ENCODE peak calls at places on chromosome 21, in four cellular contexts. One of them, this sample, is unnamed.

GRCh38 chr21:39373634-39374033 is 24.7 kb upstream of the HMGN1 start:
- DNase-seq in H1: no peak
- DNase-seq in A549: no peak
- DNase-seq in K562: peak; percentile 29
- DNase-seq in this sample: peak; percentile 62

GRCh38 chr21:32940079-32941014 is 85.4 kb upstream of the OLIG2 start:
- DNase-seq in H1: no peak
- DNase-seq in A549: peak; percentile 7
- DNase-seq in K562: peak; percentile 75
- DNase-seq in this sample: peak; percentile 39

GRCh38 chr21:37555672-37556261 is 189.2 kb downstream of the DYRK1A start:
- DNase-seq in H1: no peak
- DNase-seq in K562: peak; percentile 45
- DNase-seq in A549: no peak
- DNase-seq in this sample: no peak

GRCh38 chr21:16075594-16076282 is 346.0 kb downstream of the USP25 start:
- DNase-seq in K562: no peak
- DNase-seq in H1: no peak
- DNase-seq in A549: no peak
- DNase-seq in this sample: no peak

GRCh38 chr21:33067457-33067856 is 2.5 kb upstream of the OLIG1 start:
- DNase-seq in H1: no peak
- DNase-seq in K562: no peak
- DNase-seq in A549: no peak
- DNase-seq in this sample: no peak

GRCh38 chr21:28791595-28792282 is 200.9 kb downstream of the LTN1 start:
- DNase-seq in K562: no peak
- DNase-seq in H1: no peak
- DNase-seq in A549: no peak
- DNase-seq in this sample: no peak

GRCh38 chr21:33801424-33802405 is 113.9 kb downstream of the ATP5PO start:
- DNase-seq in H1: no peak
- DNase-seq in K562: no peak
- DNase-seq in A549: peak; percentile 14
- DNase-seq in this sample: peak; percentile 1

GRCh38 chr21:25562660-25563059 is 44.6 kb downstream of the MRPL39 start:
- DNase-seq in K562: no peak
- DNase-seq in A549: no peak
- DNase-seq in H1: no peak
- DNase-seq in this sample: no peak

GRCh38 chr21:15309022-15309590 is 244.3 kb upstream of the NRIP1 start:
- DNase-seq in K562: no peak
- DNase-seq in A549: no peak
- DNase-seq in H1: no peak
- DNase-seq in this sample: no peak

GRCh38 chr21:32413697-32414578 is 1.4 kb downstream of the EVA1C start:
- DNase-seq in K562: no peak
- DNase-seq in A549: no peak
- DNase-seq in H1: no peak
- DNase-seq in this sample: no peak

GRCh38 chr21:26099610-26100219 is 70.9 kb downstream of the APP start:
- DNase-seq in K562: no peak
- DNase-seq in H1: no peak
- DNase-seq in A549: no peak
- DNase-seq in this sample: no peak

GRCh38 chr21:36854391-36854790 is 112.1 kb downstream of the HLCS start:
- DNase-seq in A549: peak; percentile 22
- DNase-seq in H1: peak; percentile 81
- DNase-seq in K562: peak; percentile 79
- DNase-seq in this sample: peak; percentile 52

GRCh38 chr21:16377857-16378256 is 648.1 kb downstream of the USP25 start:
- DNase-seq in A549: no peak
- DNase-seq in H1: no peak
- DNase-seq in K562: no peak
- DNase-seq in this sample: no peak

GRCh38 chr21:15062566-15062965 is 2.2 kb downstream of the NRIP1 start:
- DNase-seq in H1: no peak
- DNase-seq in A549: no peak
- DNase-seq in K562: peak; percentile 15
- DNase-seq in this sample: no peak

GRCh38 chr21:37509802-37510393 is 143.3 kb downstream of the DYRK1A start:
- DNase-seq in H1: no peak
- DNase-seq in K562: no peak
- DNase-seq in A549: no peak
- DNase-seq in this sample: no peak

GRCh38 chr21:34100789-34101188 is 27.4 kb downstream of the MRPS6 start:
- DNase-seq in H1: no peak
- DNase-seq in A549: no peak
- DNase-seq in K562: no peak
- DNase-seq in this sample: no peak

GRCh38 chr21:14901482-14901958 is 163.3 kb downstream of the NRIP1 start:
- DNase-seq in H1: no peak
- DNase-seq in K562: no peak
- DNase-seq in A549: no peak
- DNase-seq in this sample: no peak

GRCh38 chr21:37558676-37559204 is 192.2 kb downstream of the DYRK1A start:
- DNase-seq in K562: no peak
- DNase-seq in H1: no peak
- DNase-seq in A549: no peak
- DNase-seq in this sample: no peak

GRCh38 chr21:16199539-16199938 is 469.8 kb downstream of the USP25 start:
- DNase-seq in K562: no peak
- DNase-seq in H1: no peak
- DNase-seq in A549: no peak
- DNase-seq in this sample: no peak

GRCh38 chr21:37557261-37557950 is 190.8 kb downstream of the DYRK1A start:
- DNase-seq in H1: no peak
- DNase-seq in A549: no peak
- DNase-seq in K562: no peak
- DNase-seq in this sample: peak; percentile 28

GRCh38 chr21:41032536-41032935 is 135.4 kb upstream of the BACE2 start:
- DNase-seq in A549: no peak
- DNase-seq in H1: no peak
- DNase-seq in K562: no peak
- DNase-seq in this sample: no peak

GRCh38 chr21:39124852-39125251 is 58.4 kb downstream of the PSMG1 start:
- DNase-seq in A549: no peak
- DNase-seq in H1: no peak
- DNase-seq in K562: no peak
- DNase-seq in this sample: no peak

GRCh38 chr21:39564200-39564599 is 48.5 kb upstream of the B3GALT5 start:
- DNase-seq in K562: no peak
- DNase-seq in H1: no peak
- DNase-seq in A549: no peak
- DNase-seq in this sample: no peak

GRCh38 chr21:27581168-27581567 is 614.3 kb upstream of the ADAMTS5 start:
- DNase-seq in K562: no peak
- DNase-seq in A549: no peak
- DNase-seq in H1: no peak
- DNase-seq in this sample: no peak

GRCh38 chr21:38769253-38769780 is 36.4 kb upstream of the ETS2 start:
- DNase-seq in K562: no peak
- DNase-seq in A549: no peak
- DNase-seq in H1: no peak
- DNase-seq in this sample: no peak

GRCh38 chr21:45467221-45467779 is 62.3 kb downstream of the COL18A1 start:
- DNase-seq in K562: no peak
- DNase-seq in A549: no peak
- DNase-seq in H1: no peak
- DNase-seq in this sample: no peak
- TF ChIP-seq JUN in K562: no peak
- TF ChIP-seq JUN in A549: no peak
- TF ChIP-seq JUN in H1: no peak
- TF ChIP-seq JUN in this sample: no peak

GRCh38 chr21:45304945-45305344 is 17.2 kb upstream of the POFUT2 start:
- DNase-seq in A549: no peak
- DNase-seq in H1: no peak
- DNase-seq in K562: no peak
- DNase-seq in this sample: no peak

GRCh38 chr21:45306453-45306831 is 18.7 kb upstream of the POFUT2 start:
- DNase-seq in K562: no peak
- DNase-seq in H1: no peak
- DNase-seq in A549: no peak
- DNase-seq in this sample: no peak

GRCh38 chr21:45308211-45309068 is 20.7 kb upstream of the POFUT2 start:
- DNase-seq in H1: no peak
- DNase-seq in K562: no peak
- DNase-seq in A549: no peak
- DNase-seq in this sample: peak; percentile 87

GRCh38 chr21:45305831-45306230 is 18.1 kb upstream of the POFUT2 start:
- DNase-seq in H1: no peak
- DNase-seq in A549: no peak
- DNase-seq in K562: no peak
- DNase-seq in this sample: no peak

GRCh38 chr21:45306832-45307571 is 19.3 kb upstream of the POFUT2 start:
- DNase-seq in K562: peak; percentile 75
- DNase-seq in A549: no peak
- DNase-seq in H1: no peak
- DNase-seq in this sample: peak; percentile 75
- TF ChIP-seq POLR2A in K562: no peak
- TF ChIP-seq POLR2A in A549: no peak
- TF ChIP-seq POLR2A in H1: no peak
- TF ChIP-seq POLR2A in this sample: peak; percentile 25

GRCh38 chr21:35179990-35180557 is 131.0 kb upstream of the RUNX1 start:
- DNase-seq in A549: no peak
- DNase-seq in H1: no peak
- DNase-seq in K562: no peak
- DNase-seq in this sample: no peak
- TF ChIP-seq MAFK in A549: no peak
- TF ChIP-seq MAFK in H1: no peak
- TF ChIP-seq MAFK in K562: no peak
- TF ChIP-seq MAFK in this sample: no peak

DNA sequence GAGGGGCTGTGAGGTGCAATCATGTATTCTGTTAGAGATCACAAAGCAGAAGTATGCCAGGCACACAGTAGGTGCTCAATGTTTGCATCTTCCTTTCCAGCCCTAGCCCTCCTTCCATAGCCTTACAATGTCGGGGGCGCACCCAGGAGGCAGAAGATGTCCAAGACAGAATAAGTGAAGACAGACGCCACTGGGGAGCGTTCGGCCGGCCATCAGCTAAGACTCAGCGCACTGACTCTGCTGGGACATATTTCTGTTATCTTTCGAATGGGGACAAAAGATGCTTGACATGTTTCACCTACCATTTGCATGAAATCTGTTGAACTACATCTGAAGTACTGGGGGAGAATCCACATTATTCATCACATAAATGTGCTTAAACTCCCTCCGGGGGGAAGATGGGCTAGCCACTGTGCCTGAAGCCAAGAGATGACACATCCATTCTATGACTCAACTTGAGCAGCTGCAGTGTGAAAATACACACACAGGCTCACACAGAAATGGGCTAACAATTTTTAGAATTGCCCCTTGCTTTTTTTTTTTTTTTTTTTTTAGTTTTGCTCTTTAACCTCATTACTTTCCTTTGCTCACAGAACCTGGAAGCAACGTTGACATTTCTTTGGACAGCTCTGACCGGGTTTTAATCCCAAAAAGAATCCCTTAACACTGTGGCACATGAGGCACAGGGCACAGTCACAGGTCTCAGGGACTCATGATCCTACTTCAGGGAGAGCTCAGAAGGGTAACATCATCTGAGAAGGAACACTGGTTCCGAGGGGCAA is 7.9 kb downstream of the TIAM1 start:
- DNase-seq in K562: no peak
- DNase-seq in A549: peak; percentile 8
- DNase-seq in H1: no peak
- DNase-seq in this sample: no peak
- TF ChIP-seq JUN in K562: no peak
- TF ChIP-seq JUN in A549: no peak
- TF ChIP-seq JUN in H1: no peak
- TF ChIP-seq JUN in this sample: no peak

GRCh38 chr21:43865471-43866181 is 603 bp downstream of the AGPAT3 start:
- DNase-seq in H1: peak; percentile 56
- DNase-seq in A549: peak; percentile 30
- DNase-seq in K562: peak; percentile 82
- DNase-seq in this sample: no peak

GRCh38 chr21:43867332-43867703 is 2.3 kb downstream of the AGPAT3 start:
- DNase-seq in K562: no peak
- DNase-seq in A549: no peak
- DNase-seq in H1: no peak
- DNase-seq in this sample: no peak

GRCh38 chr21:43866233-43866632 is 1.2 kb downstream of the AGPAT3 start:
- DNase-seq in A549: no peak
- DNase-seq in K562: peak; percentile 43
- DNase-seq in H1: no peak
- DNase-seq in this sample: no peak

GRCh38 chr21:43867936-43868335 is 2.9 kb downstream of the AGPAT3 start:
- DNase-seq in H1: no peak
- DNase-seq in A549: no peak
- DNase-seq in K562: no peak
- DNase-seq in this sample: peak; percentile 87

GRCh38 chr21:43866659-43867331 is 1.8 kb downstream of the AGPAT3 start:
- DNase-seq in K562: peak; percentile 58
- DNase-seq in A549: no peak
- DNase-seq in H1: peak; percentile 52
- DNase-seq in this sample: peak; percentile 88
- TF ChIP-seq POLR2A in K562: no peak
- TF ChIP-seq POLR2A in A549: no peak
- TF ChIP-seq POLR2A in H1: no peak
- TF ChIP-seq POLR2A in this sample: peak; percentile 81

GRCh38 chr21:42282715-42283114 is 32.5 kb downstream of the TFF3 start:
- DNase-seq in H1: no peak
- DNase-seq in A549: no peak
- DNase-seq in K562: no peak
- DNase-seq in this sample: no peak
- TF ChIP-seq MAFK in H1: no peak
- TF ChIP-seq MAFK in A549: no peak
- TF ChIP-seq MAFK in K562: no peak
- TF ChIP-seq MAFK in this sample: no peak

DNA sequence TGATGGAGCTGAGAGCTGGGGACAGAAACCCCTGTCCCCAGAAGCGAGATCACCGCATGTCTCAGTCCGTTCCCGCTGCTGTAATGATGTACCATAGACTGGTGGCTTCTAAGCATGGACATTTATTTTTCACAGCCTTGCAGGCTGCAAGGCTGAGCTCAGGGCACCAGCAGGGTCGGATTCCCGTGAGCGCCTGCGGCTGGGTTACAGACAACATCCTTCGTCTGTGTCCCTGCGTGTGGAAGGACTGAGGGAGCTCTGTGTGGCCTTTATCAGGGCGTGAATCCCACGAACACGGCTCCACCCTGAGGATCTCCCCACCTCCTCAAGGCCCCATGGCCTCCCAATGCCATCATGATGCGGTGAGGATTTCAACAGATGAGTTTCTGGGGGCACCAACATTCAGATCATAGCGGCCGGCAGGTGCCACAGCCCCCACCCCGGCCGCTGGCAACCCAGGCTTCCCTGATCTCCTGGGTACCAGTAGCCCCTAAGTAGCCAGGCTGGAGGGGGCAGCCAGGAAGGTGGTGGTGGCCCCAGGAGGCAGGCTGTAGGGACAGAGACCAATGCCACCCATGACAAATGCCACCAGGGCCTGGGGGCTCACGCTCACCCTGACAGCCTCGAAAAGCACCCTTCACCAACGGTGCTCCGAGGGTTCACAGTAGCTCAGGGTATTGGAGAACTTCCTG is 104.4 kb downstream of the CRYAA start:
- DNase-seq in A549: no peak
- DNase-seq in H1: no peak
- DNase-seq in K562: no peak
- DNase-seq in this sample: no peak
- TF ChIP-seq JUN in A549: no peak
- TF ChIP-seq JUN in H1: no peak
- TF ChIP-seq JUN in K562: no peak
- TF ChIP-seq JUN in this sample: no peak

GRCh38 chr21:43927591-43928229 is 62.7 kb downstream of the AGPAT3 start:
- DNase-seq in H1: no peak
- DNase-seq in K562: peak; percentile 57
- DNase-seq in A549: no peak
- DNase-seq in this sample: no peak
- TF ChIP-seq POLR2A in H1: no peak
- TF ChIP-seq POLR2A in K562: no peak
- TF ChIP-seq POLR2A in A549: no peak
- TF ChIP-seq POLR2A in this sample: no peak